ENCODE peak calls at places on chromosomes 16 and 17, in eight cellular contexts. L is T-helper 1 cell; W is EL; D is fibroblast of pulmonary artery; H is H7; A is HCEC 1CT; O is central memory CD4-positive, alpha-beta T cell; N is body of pancreas. T is an unnamed sample.

GRCh38 chr17:42409467-42410351 is 13.3 kb downstream of the CAVIN1 start:
- DNase-seq in L (no peak), W (peak; percentile 95), D (peak; percentile 95), H (no peak), A (peak; percentile 90), O (no peak), N (no peak), T (peak; percentile 97)

GRCh38 chr16:18024566-18024965 is 312.0 kb downstream of the NPIPA8 start:
- DNase-seq in L (no peak), W (no peak), D (no peak), H (no peak), A (no peak), O (no peak), N (no peak), T (no peak)

GRCh38 chr17:70074236-70074830 is 692 bp upstream of the KCNJ16 start:
- DNase-seq in L (no peak), W (no peak), D (no peak), H (no peak), A (no peak), O (no peak), N (no peak), T (no peak)

GRCh38 chr16:72983728-72984350 is 64.1 kb downstream of the ZFHX3 start:
- DNase-seq in L (no peak), W (no peak), D (no peak), H (no peak), A (no peak), O (no peak), N (no peak), T (no peak)

GRCh38 chr17:14047591-14047990 is 21.7 kb upstream of the COX10 start:
- DNase-seq in L (no peak), W (no peak), D (no peak), H (no peak), A (no peak), O (no peak), N (no peak), T (no peak)

GRCh38 chr16:49866533-49867155 is 10.7 kb upstream of the ZNF423 start:
- DNase-seq in L (no peak), W (no peak), D (no peak), H (peak; percentile 89), A (no peak), O (no peak), N (no peak), T (no peak)

GRCh38 chr17:2982854-2983636 is 80.4 kb downstream of the OR1D5 start:
- DNase-seq in L (no peak), W (peak; percentile 88), D (peak; percentile 94), H (no peak), A (peak; percentile 30), O (no peak), N (no peak), T (peak; percentile 92)

GRCh38 chr17:30341703-30342102 is 7.8 kb upstream of the TMIGD1 start:
- DNase-seq in L (no peak), W (no peak), D (no peak), H (no peak), A (no peak), O (no peak), N (no peak), T (no peak)

GRCh38 chr16:60642956-60643355 is 1393.3 kb downstream of the CDH8 start:
- DNase-seq in L (no peak), W (no peak), D (peak; percentile 25), H (no peak), A (no peak), O (no peak), N (no peak), T (no peak)

GRCh38 chr16:27335349-27336052 is 21.7 kb downstream of the IL4R start:
- DNase-seq in L (no peak), W (peak; percentile 36), D (peak; percentile 39), H (no peak), A (peak; percentile 70), O (no peak), N (no peak), T (no peak)

GRCh38 chr17:59372138-59372751 is 40.8 kb downstream of the YPEL2 start:
- DNase-seq in L (no peak), W (no peak), D (peak; percentile 83), H (no peak), A (peak; percentile 35), O (no peak), N (no peak), T (no peak)

GRCh38 chr16:27636453-27637200 is 86.7 kb downstream of the KATNIP start:
- DNase-seq in L (no peak), W (no peak), D (no peak), H (peak; percentile 45), A (no peak), O (no peak), N (no peak), T (no peak)

GRCh38 chr16:9053006-9053601 is 38.3 kb upstream of the HAPSTR1 start:
- DNase-seq in L (no peak), W (peak; percentile 81), D (peak; percentile 88), H (peak; percentile 89), A (peak; percentile 71), O (no peak), N (peak; percentile 29), T (peak; percentile 38)

GRCh38 chr17:9052921-9053320 is 31.6 kb downstream of the NTN1 start:
- DNase-seq in L (no peak), W (no peak), D (no peak), H (no peak), A (no peak), O (no peak), N (no peak), T (peak; percentile 78)

GRCh38 chr16:67277999-67278772 is 1.1 kb upstream of the PLEKHG4 start:
- DNase-seq in L (no peak), W (peak; percentile 87), D (peak; percentile 75), H (no peak), A (peak; percentile 79), O (no peak), N (no peak), T (peak; percentile 85)

GRCh38 chr17:63433746-63434591 is 12.1 kb downstream of the CYB561 start:
- DNase-seq in L (no peak), W (peak; percentile 98), D (peak; percentile 93), H (no peak), A (peak; percentile 89), O (no peak), N (peak; percentile 67), T (peak; percentile 93)

GRCh38 chr17:31373150-31374082 is 18.1 kb upstream of the RAB11FIP4 start:
- DNase-seq in L (peak; percentile 68), W (peak; percentile 63), D (peak; percentile 80), H (no peak), A (peak; percentile 68), O (peak; percentile 57), N (no peak), T (no peak)

GRCh38 chr17:50168319-50168718 is 2.5 kb downstream of the SGCA start:
- DNase-seq in L (no peak), W (no peak), D (no peak), H (no peak), A (no peak), O (no peak), N (no peak), T (no peak)

GRCh38 chr17:58396173-58396572 is 21.2 kb downstream of the RNF43 start:
- DNase-seq in L (no peak), W (no peak), D (no peak), H (no peak), A (no peak), O (no peak), N (no peak), T (no peak)

GRCh38 chr16:50627419-50627818 is 53.7 kb downstream of the SNX20 start:
- DNase-seq in L (peak; percentile 13), W (peak; percentile 26), D (peak; percentile 24), H (peak; percentile 84), A (no peak), O (peak; percentile 23), N (no peak), T (no peak)

GRCh38 chr16:14628806-14629611 is 1.1 kb downstream of the PARN start:
- DNase-seq in L (peak; percentile 6), W (no peak), D (peak; percentile 7), H (no peak), A (no peak), O (no peak), N (no peak), T (no peak)

GRCh38 chr16:52265446-52265861 is 281.5 kb downstream of the TOX3 start:
- DNase-seq in L (no peak), W (no peak), D (no peak), H (peak; percentile 19), A (no peak), O (no peak), N (no peak), T (no peak)

GRCh38 chr16:19704321-19705130 is 13.5 kb downstream of the KNOP1 start:
- DNase-seq in L (no peak), W (peak; percentile 62), D (peak; percentile 67), H (no peak), A (peak; percentile 87), O (no peak), N (no peak), T (peak; percentile 69)

GRCh38 chr16:4021916-4022315 is 94.3 kb downstream of the ADCY9 start:
- DNase-seq in L (no peak), W (no peak), D (no peak), H (no peak), A (no peak), O (no peak), N (no peak), T (no peak)

GRCh38 chr16:49640606-49641005 is 215.3 kb downstream of the ZNF423 start:
- DNase-seq in L (no peak), W (no peak), D (no peak), H (peak; percentile 66), A (no peak), O (no peak), N (no peak), T (no peak)

T was measured in MG63.